ENCODE peak calls at places on chromosomes 7 and 10, in five cellular contexts. One of them, this sample, is unnamed. For H3K27me3, the result is how much of the 10 kb centered on the place peaks cover.

GRCh38 chr7:46485481-46486065 is 564.5 kb upstream of the IGFBP3 start:
- DNase-seq in fibroblast of lung: peak
- DNase-seq in adrenal gland: no peak
- DNase-seq in keratinocyte: no peak
- DNase-seq in A673: no peak
- DNase-seq in this sample: no peak

GRCh38 chr7:121138262-121138933 is 149.9 kb downstream of the CPED1 start:
- DNase-seq in fibroblast of lung: peak
- DNase-seq in adrenal gland: no peak
- DNase-seq in keratinocyte: no peak
- DNase-seq in A673: peak
- DNase-seq in this sample: no peak

GRCh38 chr10:127195571-127196226 is 692 bp downstream of the INSYN2A start:
- DNase-seq in fibroblast of lung: peak
- DNase-seq in adrenal gland: no peak
- DNase-seq in keratinocyte: no peak
- DNase-seq in A673: no peak
- DNase-seq in this sample: no peak

GRCh38 chr7:80088705-80089104 is 45.9 kb upstream of the GNAI1 start:
- DNase-seq in fibroblast of lung: peak
- DNase-seq in adrenal gland: no peak
- DNase-seq in keratinocyte: no peak
- DNase-seq in A673: peak
- DNase-seq in this sample: no peak

GRCh38 chr7:127803626-127804025 is 151.6 kb downstream of the SND1 start:
- DNase-seq in fibroblast of lung: no peak
- DNase-seq in adrenal gland: no peak
- DNase-seq in keratinocyte: peak
- DNase-seq in A673: no peak
- DNase-seq in this sample: peak

GRCh38 chr7:1028775-1029636 is 15.3 kb upstream of the GPR146 start:
- DNase-seq in fibroblast of lung: peak
- DNase-seq in adrenal gland: peak
- DNase-seq in keratinocyte: peak
- DNase-seq in A673: peak
- DNase-seq in this sample: peak

GRCh38 chr7:52719677-52720076 is 315.8 kb upstream of the POM121L12 start:
- DNase-seq in fibroblast of lung: no peak
- DNase-seq in adrenal gland: no peak
- DNase-seq in keratinocyte: no peak
- DNase-seq in A673: no peak
- DNase-seq in this sample: no peak

GRCh38 chr10:50883624-50884023 is 1.8 kb downstream of the A1CF start:
- DNase-seq in fibroblast of lung: no peak
- DNase-seq in adrenal gland: no peak
- DNase-seq in keratinocyte: no peak
- DNase-seq in A673: no peak
- DNase-seq in this sample: no peak

GRCh38 chr7:29122081-29122480 is 24.3 kb downstream of the CPVL start:
- DNase-seq in fibroblast of lung: no peak
- DNase-seq in adrenal gland: no peak
- DNase-seq in keratinocyte: no peak
- DNase-seq in A673: no peak
- DNase-seq in this sample: no peak

GRCh38 chr10:63689768-63690167 is 168.6 kb downstream of the REEP3 start:
- DNase-seq in fibroblast of lung: no peak
- DNase-seq in adrenal gland: no peak
- DNase-seq in keratinocyte: no peak
- DNase-seq in A673: no peak
- DNase-seq in this sample: no peak

GRCh38 chr10:50395279-50395678 is 144.0 kb upstream of the ASAH2 start:
- DNase-seq in fibroblast of lung: peak
- DNase-seq in adrenal gland: no peak
- DNase-seq in keratinocyte: peak
- DNase-seq in A673: peak
- DNase-seq in this sample: no peak

GRCh38 chr7:16422917-16423316 is 1.6 kb upstream of the CRPPA start:
- DNase-seq in fibroblast of lung: no peak
- DNase-seq in adrenal gland: no peak
- DNase-seq in keratinocyte: no peak
- DNase-seq in A673: no peak
- DNase-seq in this sample: no peak

GRCh38 chr10:35492387-35493195 is 112.5 kb upstream of the GJD4 start:
- DNase-seq in fibroblast of lung: no peak
- DNase-seq in adrenal gland: no peak
- DNase-seq in keratinocyte: no peak
- DNase-seq in A673: no peak
- DNase-seq in this sample: no peak

GRCh38 chr7:132709971-132710567 is 133.8 kb upstream of the PLXNA4 start:
- DNase-seq in fibroblast of lung: peak
- DNase-seq in adrenal gland: no peak
- DNase-seq in keratinocyte: no peak
- DNase-seq in A673: peak
- DNase-seq in this sample: peak

GRCh38 chr10:99711129-99711719 is 20.7 kb downstream of the COX15 start:
- DNase-seq in fibroblast of lung: peak
- DNase-seq in adrenal gland: peak
- DNase-seq in keratinocyte: no peak
- DNase-seq in A673: peak
- DNase-seq in this sample: peak

GRCh38 chr10:74006269-74006668 is 8.4 kb downstream of the VCL start:
- DNase-seq in fibroblast of lung: no peak
- DNase-seq in adrenal gland: no peak
- DNase-seq in keratinocyte: no peak
- DNase-seq in A673: no peak
- DNase-seq in this sample: no peak

GRCh38 chr7:6106140-6106904 is 75.1 kb downstream of the ANKRD61 start:
- DNase-seq in fibroblast of lung: peak
- DNase-seq in adrenal gland: no peak
- DNase-seq in keratinocyte: no peak
- DNase-seq in A673: peak
- DNase-seq in this sample: no peak

GRCh38 chr7:121714559-121715303 is 158.2 kb upstream of the PTPRZ1 start:
- DNase-seq in fibroblast of lung: no peak
- DNase-seq in adrenal gland: no peak
- DNase-seq in keratinocyte: no peak
- DNase-seq in A673: no peak
- DNase-seq in this sample: no peak

GRCh38 chr7:107694395-107694794 is 33.8 kb downstream of the SLC26A4 start:
- DNase-seq in fibroblast of lung: no peak
- DNase-seq in adrenal gland: no peak
- DNase-seq in keratinocyte: no peak
- DNase-seq in A673: no peak
- DNase-seq in this sample: no peak

GRCh38 chr10:123786306-123786705 is 105.3 kb downstream of the CPXM2 start:
- DNase-seq in fibroblast of lung: no peak
- DNase-seq in adrenal gland: no peak
- DNase-seq in keratinocyte: no peak
- DNase-seq in A673: no peak
- DNase-seq in this sample: no peak

GRCh38 chr7:14228341-14228740 is 238.9 kb upstream of the ETV1 start:
- DNase-seq in fibroblast of lung: peak
- DNase-seq in adrenal gland: no peak
- DNase-seq in keratinocyte: no peak
- DNase-seq in A673: no peak
- DNase-seq in this sample: no peak

GRCh38 chr10:24723788-24724380 is at the start of gene ARHGAP21:
- DNase-seq in fibroblast of lung: peak
- DNase-seq in adrenal gland: peak
- DNase-seq in keratinocyte: no peak
- DNase-seq in A673: peak
- DNase-seq in this sample: peak

GRCh38 chr7:36192050-36192824 is 39.2 kb downstream of the EEPD1 start:
- DNase-seq in fibroblast of lung: peak
- DNase-seq in adrenal gland: no peak
- DNase-seq in keratinocyte: no peak
- DNase-seq in A673: no peak
- DNase-seq in this sample: no peak

GRCh38 chr10:104521901-104522827 is 118.9 kb upstream of the SORCS3 start:
- DNase-seq in fibroblast of lung: no peak
- DNase-seq in adrenal gland: peak
- DNase-seq in keratinocyte: no peak
- DNase-seq in A673: peak
- DNase-seq in this sample: no peak

GRCh38 chr7:63899691-63900393 is 98.8 kb upstream of the ZNF722 start:
- DNase-seq in fibroblast of lung: no peak
- DNase-seq in adrenal gland: peak
- DNase-seq in keratinocyte: no peak
- DNase-seq in A673: no peak
- DNase-seq in this sample: peak

GRCh38 chr7:132575336-132575986 is 809 bp downstream of the PLXNA4 start:
- DNase-seq in fibroblast of lung: peak
- DNase-seq in adrenal gland: no peak
- DNase-seq in keratinocyte: no peak
- DNase-seq in A673: peak
- DNase-seq in this sample: peak

GRCh38 chr10:100653238-100653956 is 92.0 kb upstream of the PAX2 start:
- DNase-seq in fibroblast of lung: no peak
- DNase-seq in adrenal gland: no peak
- DNase-seq in keratinocyte: no peak
- DNase-seq in A673: no peak
- DNase-seq in this sample: no peak

DNA sequence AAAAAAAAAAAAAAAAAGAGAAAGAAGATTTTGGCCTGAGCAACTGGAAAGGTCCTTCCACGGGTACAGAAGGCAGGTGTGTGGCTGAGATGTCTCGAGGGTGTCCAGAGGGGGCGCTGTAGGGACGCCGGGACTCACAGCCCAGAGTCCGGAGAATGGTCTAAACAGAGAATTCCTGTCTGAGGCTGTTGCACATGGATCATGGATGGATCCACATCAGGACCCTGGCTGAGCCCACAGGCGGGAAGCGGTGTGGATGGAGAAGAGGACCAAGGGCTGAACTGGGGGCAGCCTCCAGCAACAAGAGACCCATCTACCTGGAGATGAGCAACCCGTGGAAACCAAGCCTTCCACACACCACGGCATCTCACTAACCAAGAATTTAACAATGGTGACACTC is 55.0 kb downstream of the PKD1L1 start:
- DNase-seq in fibroblast of lung: no peak
- DNase-seq in adrenal gland: no peak
- DNase-seq in keratinocyte: no peak
- DNase-seq in A673: peak
- DNase-seq in this sample: no peak
- TF ChIP-seq CTCF in fibroblast of lung: no peak
- TF ChIP-seq CTCF in adrenal gland: no peak
- TF ChIP-seq CTCF in keratinocyte: peak
- TF ChIP-seq CTCF in A673: peak
- TF ChIP-seq CTCF in this sample: peak

DNA sequence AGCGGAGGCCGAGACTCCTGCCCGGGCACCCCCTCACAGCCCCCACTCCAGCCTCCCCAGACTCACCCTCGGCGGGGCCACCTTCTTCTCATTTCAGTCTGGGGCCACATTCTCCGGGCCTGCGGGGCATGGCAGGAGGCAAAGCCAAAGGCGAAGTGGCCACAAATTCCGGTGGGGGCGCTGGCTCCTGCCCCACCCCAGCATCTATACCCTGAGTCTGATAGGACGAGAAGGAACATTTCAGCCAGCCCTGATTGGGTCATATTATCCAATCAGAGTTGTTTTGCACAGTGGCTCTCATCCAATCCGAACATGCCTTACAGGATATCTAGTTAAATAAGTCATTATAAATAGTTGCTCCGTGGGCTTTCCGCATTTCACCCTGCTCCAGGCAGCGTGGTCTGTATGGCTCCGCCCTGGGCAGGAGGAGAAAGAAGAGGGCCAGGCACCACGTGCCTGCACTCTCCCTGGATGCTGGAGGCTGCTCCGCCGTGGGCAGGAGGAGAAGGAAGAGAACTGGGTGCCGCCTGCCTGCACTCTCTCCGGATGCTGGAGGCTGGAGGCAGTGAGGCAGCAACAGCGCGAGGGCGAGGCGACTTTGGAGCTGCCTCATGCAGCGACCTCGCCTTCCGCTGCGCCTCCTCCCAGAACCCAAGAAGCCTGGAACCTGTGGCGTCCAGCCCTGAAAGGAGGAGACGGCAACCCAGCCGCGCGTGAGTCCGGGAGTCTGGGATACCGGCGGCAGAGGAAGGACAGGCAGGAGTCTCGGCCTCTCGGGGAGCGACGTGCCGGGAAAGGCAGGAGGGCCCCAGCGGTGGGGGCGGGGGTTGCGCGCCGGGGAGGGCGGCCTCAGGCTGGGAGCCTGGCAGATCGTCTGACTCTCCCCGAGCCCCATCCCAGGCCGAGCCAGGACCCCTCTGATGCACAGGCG is 162.9 kb downstream of the ZNF33B start:
- DNase-seq in fibroblast of lung: peak
- DNase-seq in adrenal gland: no peak
- DNase-seq in keratinocyte: no peak
- DNase-seq in A673: peak
- DNase-seq in this sample: peak
- H3K27me3 ChIP-seq in fibroblast of lung: under half
- H3K27me3 ChIP-seq in adrenal gland: under half
- H3K27me3 ChIP-seq in keratinocyte: under half
- H3K27me3 ChIP-seq in A673: under half
- H3K27me3 ChIP-seq in this sample: under half

DNA sequence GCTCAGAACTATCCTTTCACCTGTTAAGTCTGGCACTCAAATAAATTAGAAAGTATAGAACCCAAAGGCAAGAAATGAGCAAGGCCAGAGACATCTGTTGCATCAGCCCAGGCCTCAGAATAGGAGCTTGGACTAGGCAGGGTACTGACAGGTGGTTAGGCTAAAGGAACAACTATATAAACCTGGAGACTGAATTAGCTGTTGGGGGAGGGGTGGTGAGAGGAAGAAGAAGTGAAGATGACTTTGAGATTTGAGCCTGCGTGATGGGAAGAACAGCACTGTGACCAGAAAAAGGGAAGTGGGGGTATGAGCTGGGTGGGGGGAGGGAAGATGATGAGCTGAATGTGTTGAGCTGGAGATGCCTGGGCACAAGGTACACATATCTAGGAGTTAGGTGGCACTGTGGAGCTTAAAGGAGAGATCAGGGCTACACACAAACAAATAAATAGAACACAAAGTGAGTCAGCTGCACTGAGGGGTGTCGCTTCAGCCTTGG is 244.7 kb downstream of the PTEN start:
- DNase-seq in fibroblast of lung: no peak
- DNase-seq in adrenal gland: no peak
- DNase-seq in keratinocyte: no peak
- DNase-seq in A673: no peak
- DNase-seq in this sample: no peak
- TF ChIP-seq CTCF in fibroblast of lung: no peak
- TF ChIP-seq CTCF in adrenal gland: no peak
- TF ChIP-seq CTCF in keratinocyte: peak
- TF ChIP-seq CTCF in A673: no peak
- TF ChIP-seq CTCF in this sample: no peak

DNA sequence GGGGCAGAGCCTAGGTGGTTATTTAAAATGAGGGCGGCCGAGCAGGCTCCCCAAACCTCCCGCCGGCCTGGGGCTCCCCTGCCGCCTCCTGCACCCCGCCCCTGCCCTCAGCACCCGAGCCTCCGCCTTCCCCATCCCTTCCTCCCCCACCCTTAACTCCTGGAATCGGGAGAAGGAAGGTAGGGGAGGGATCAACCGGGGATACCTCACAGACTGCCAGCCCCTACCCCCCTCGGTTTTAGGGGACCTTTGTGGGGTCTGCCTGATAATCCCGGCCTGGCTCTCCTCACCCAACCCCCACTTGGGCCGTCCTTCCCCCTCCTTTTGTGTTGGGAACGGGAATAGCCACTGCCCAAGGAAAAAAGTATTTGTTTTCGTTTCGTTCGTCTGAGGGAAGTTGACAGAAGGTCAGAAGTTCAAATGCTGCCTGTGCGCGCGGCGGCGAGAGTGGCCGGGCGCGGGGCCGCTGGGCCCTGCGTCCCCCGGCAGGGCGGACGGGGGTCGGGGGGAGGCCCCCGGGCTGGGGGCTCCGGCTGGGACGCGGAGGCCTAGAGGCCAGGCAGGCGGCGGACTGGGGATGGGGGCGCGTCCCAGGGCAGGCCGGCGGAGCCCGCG is 2.8 kb downstream of the SHH start:
- DNase-seq in fibroblast of lung: no peak
- DNase-seq in adrenal gland: no peak
- DNase-seq in keratinocyte: no peak
- DNase-seq in A673: no peak
- DNase-seq in this sample: no peak
- H3K27me3 ChIP-seq in fibroblast of lung: half or more
- H3K27me3 ChIP-seq in adrenal gland: under half
- H3K27me3 ChIP-seq in keratinocyte: half or more
- H3K27me3 ChIP-seq in A673: half or more
- H3K27me3 ChIP-seq in this sample: half or more

This sample was measured in BE2C.